ENCODE peak calls at places on chromosomes 11 and 22, in five cellular contexts. B is mesenchymal stem cell, R is right lobe of liver, L is OCI-LY7, S is cardiac muscle cell. W is an unnamed sample.

GRCh38 chr22:28151241-28151640 is 232.2 kb upstream of the PITPNB start:
- DNase-seq in B (peak; percentile 47), R (peak; percentile 33), L (no peak), S (no peak), W (no peak)

GRCh38 chr11:250740-251299 is 14.0 kb downstream of the PSMD13 start:
- DNase-seq in B (peak; percentile 68), R (peak; percentile 50), L (peak; percentile 60), S (peak; percentile 71), W (peak; percentile 84)

GRCh38 chr11:120384476-120384875 is 48.3 kb downstream of the ARHGEF12 start:
- DNase-seq in B (no peak), R (no peak), L (no peak), S (no peak), W (no peak)

GRCh38 chr11:75189911-75190310 is 39.0 kb downstream of the SLCO2B1 start:
- DNase-seq in B (no peak), R (no peak), L (no peak), S (no peak), W (no peak)

GRCh38 chr11:70559516-70559915 is 161.2 kb downstream of the CTTN start:
- DNase-seq in B (no peak), R (no peak), L (no peak), S (no peak), W (no peak)

GRCh38 chr22:49365191-49365837 is 462.4 kb downstream of the BRD1 start:
- DNase-seq in B (no peak), R (no peak), L (no peak), S (no peak), W (no peak)

GRCh38 chr11:119935341-119935925 is 202.5 kb downstream of the TRIM29 start:
- DNase-seq in B (no peak), R (no peak), L (no peak), S (no peak), W (no peak)

GRCh38 chr22:31329029-31329428 is 17.1 kb downstream of the PATZ1 start:
- DNase-seq in B (peak; percentile 49), R (no peak), L (no peak), S (no peak), W (no peak)

GRCh38 chr11:60164550-60165075 is 18.3 kb downstream of the MS4A6A start:
- DNase-seq in B (no peak), R (no peak), L (no peak), S (no peak), W (no peak)

GRCh38 chr22:23359583-23360123 is 179.3 kb downstream of the BCR start:
- DNase-seq in B (no peak), R (no peak), L (no peak), S (no peak), W (no peak)

GRCh38 chr11:121270286-121270685 is 22.3 kb upstream of the SC5D start:
- DNase-seq in B (no peak), R (no peak), L (no peak), S (no peak), W (no peak)

GRCh38 chr22:38067028-38067415 is 9.8 kb downstream of the PICK1 start:
- DNase-seq in B (no peak), R (no peak), L (no peak), S (no peak), W (no peak)

GRCh38 chr11:111378773-111379499 is at the start of gene POU2AF1:
- DNase-seq in B (no peak), R (no peak), L (peak; percentile 95), S (no peak), W (peak; percentile 100)

GRCh38 chr22:49720279-49720959 is 107.3 kb downstream of the BRD1 start:
- DNase-seq in B (no peak), R (no peak), L (no peak), S (no peak), W (no peak)

GRCh38 chr11:76672431-76673163 is 2.0 kb upstream of the LRRC32 start:
- DNase-seq in B (no peak), R (no peak), L (peak; percentile 97), S (no peak), W (peak; percentile 93)

GRCh38 chr11:18731949-18732821 is 6.2 kb upstream of the IGSF22 start:
- DNase-seq in B (peak; percentile 47), R (peak; percentile 48), L (peak; percentile 67), S (peak; percentile 53), W (peak; percentile 82)

GRCh38 chr11:133153031-133153430 is 379.3 kb downstream of the OPCML start:
- DNase-seq in B (no peak), R (no peak), L (no peak), S (no peak), W (no peak)

GRCh38 chr22:41565403-41566054 is 4.7 kb downstream of the CSDC2 start:
- DNase-seq in B (peak; percentile 89), R (no peak), L (no peak), S (no peak), W (peak; percentile 56)

GRCh38 chr11:56842829-56843794 is 94.6 kb upstream of the OR9G4 start:
- DNase-seq in B (no peak), R (no peak), L (no peak), S (no peak), W (no peak)

GRCh38 chr11:12705874-12706273 is 31.7 kb downstream of the TEAD1 start:
- DNase-seq in B (no peak), R (no peak), L (no peak), S (no peak), W (no peak)

GRCh38 chr11:19101803-19102520 is 15.0 kb upstream of the ZDHHC13 start:
- DNase-seq in B (peak; percentile 25), R (no peak), L (no peak), S (no peak), W (no peak)

GRCh38 chr11:6474423-6474792 is 667 bp upstream of the TRIM3 start:
- DNase-seq in B (no peak), R (no peak), L (no peak), S (no peak), W (no peak)

GRCh38 chr11:6475936-6476335 is 2.2 kb upstream of the TRIM3 start:
- DNase-seq in B (peak; percentile 17), R (no peak), L (no peak), S (no peak), W (no peak)

GRCh38 chr11:6473481-6474422 is at the start of gene TRIM3:
- DNase-seq in B (peak; percentile 90), R (peak; percentile 97), L (peak; percentile 81), S (peak; percentile 93), W (peak; percentile 89)

GRCh38 chr11:6476571-6476970 is 2.8 kb upstream of the TRIM3 start:
- DNase-seq in B (no peak), R (no peak), L (no peak), S (no peak), W (no peak)

DNA sequence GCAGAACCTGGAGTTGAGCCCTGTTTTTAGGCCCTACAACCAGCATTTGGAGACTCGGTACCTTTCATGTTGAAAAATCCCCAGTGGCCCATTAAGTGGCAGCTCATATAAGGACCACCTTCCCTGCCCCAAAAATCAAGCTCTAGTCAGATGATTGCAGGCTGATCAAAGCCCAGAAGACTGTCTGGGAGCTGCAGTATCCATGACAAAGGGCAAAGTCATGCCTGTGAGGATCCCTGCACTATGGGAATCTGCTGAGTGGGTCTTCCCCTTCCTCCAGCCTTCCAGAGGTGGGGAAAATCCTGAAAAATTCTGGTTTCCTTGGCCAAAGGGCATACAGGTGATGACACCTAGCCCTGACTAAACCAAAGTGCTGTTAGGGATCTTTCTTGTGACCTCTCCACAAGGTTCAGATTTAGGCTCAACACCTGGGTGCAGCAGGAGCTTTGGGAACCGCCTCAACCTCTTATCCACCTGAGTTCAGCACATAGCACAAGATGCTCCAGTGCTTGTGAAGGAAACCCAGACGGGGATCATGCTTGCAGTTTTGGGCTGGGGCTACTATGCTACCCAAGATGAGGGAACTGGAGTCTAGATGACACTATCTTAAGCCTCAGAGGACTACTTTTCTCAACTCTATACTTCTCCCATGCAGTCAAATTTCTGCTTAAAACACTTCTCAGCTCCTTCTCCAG is 1.2 kb upstream of the TRIM3 start:
- DNase-seq in B (peak; percentile 16), R (no peak), L (no peak), S (no peak), W (peak; percentile 53)
- H3K27ac ChIP-seq in B (peak overlapping the region; percentile 12), R (no peak overlapping the region), L (no peak overlapping the region), S (peak overlapping the region; percentile 88), W (no peak overlapping the region)

GRCh38 chr22:36208162-36208765 is 6.7 kb upstream of the APOL4 start:
- DNase-seq in B (no peak), R (no peak), L (no peak), S (no peak), W (no peak)

GRCh38 chr22:36204001-36204640 is 2.5 kb upstream of the APOL4 start:
- DNase-seq in B (no peak), R (no peak), L (no peak), S (no peak), W (no peak)

GRCh38 chr22:36204641-36205032 is 3.0 kb upstream of the APOL4 start:
- DNase-seq in B (no peak), R (no peak), L (no peak), S (peak; percentile 15), W (no peak)

GRCh38 chr22:36208934-36209333 is 7.3 kb upstream of the APOL4 start:
- DNase-seq in B (no peak), R (no peak), L (no peak), S (no peak), W (no peak)

GRCh38 chr22:36206255-36206654 is 4.6 kb upstream of the APOL4 start:
- DNase-seq in B (no peak), R (no peak), L (no peak), S (no peak), W (no peak)
- H3K4me1 ChIP-seq in B (peaks cover 1% of the 10 kb centered on the region), R (no peaks in the 10 kb centered on the region), L (peaks cover 3% of the 10 kb centered on the region), S (no peaks in the 10 kb centered on the region), W (peaks cover 17% of the 10 kb centered on the region)

GRCh38 chr22:47486569-47487312 is 724.3 kb downstream of the TBC1D22A start:
- DNase-seq in B (no peak), R (no peak), L (no peak), S (no peak), W (no peak)

DNA sequence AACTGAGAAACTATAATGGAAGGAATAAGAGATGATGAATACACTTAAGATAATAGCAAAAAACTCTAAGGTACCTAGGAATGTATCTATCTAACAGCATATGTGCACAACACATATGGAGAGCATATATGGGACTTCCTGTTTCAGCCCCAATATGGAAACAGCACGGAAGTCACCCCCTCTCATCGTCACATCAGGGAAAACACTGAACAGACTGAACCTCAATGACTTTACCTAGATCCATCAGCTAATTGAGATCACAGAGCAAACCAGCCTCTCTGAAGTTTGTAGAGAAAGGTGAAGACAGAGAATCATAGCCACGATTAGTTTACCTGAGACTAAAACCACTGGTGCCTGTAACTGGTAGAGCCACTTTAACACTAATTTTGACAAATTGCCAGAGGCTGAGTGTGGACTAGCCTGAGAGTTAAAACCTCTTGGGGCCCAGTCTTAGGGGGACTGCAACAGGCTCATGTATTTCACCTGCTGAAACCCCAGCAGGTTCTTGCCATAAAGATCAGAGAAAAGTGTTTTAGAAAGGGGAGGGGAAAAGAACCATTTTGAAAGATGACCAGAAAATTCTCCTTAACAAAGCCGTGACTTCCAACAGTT is 722.6 kb downstream of the TBC1D22A start:
- DNase-seq in B (no peak), R (no peak), L (peak; percentile 2), S (no peak), W (no peak)
- H3K27ac ChIP-seq in B (no peak overlapping the region), R (no peak overlapping the region), L (no peak overlapping the region), S (no peak overlapping the region), W (no peak overlapping the region)

GRCh38 chr11:33713162-33713913 is 12.7 kb upstream of the C11orf91 start:
- DNase-seq in B (no peak), R (no peak), L (no peak), S (no peak), W (no peak)

GRCh38 chr11:33709471-33709870 is 8.8 kb upstream of the C11orf91 start:
- DNase-seq in B (no peak), R (no peak), L (no peak), S (no peak), W (no peak)

GRCh38 chr11:33716236-33716635 is 15.6 kb upstream of the C11orf91 start:
- DNase-seq in B (no peak), R (no peak), L (peak; percentile 36), S (no peak), W (peak; percentile 69)

GRCh38 chr11:33712436-33712835 is 11.8 kb upstream of the C11orf91 start:
- DNase-seq in B (no peak), R (no peak), L (no peak), S (no peak), W (no peak)

GRCh38 chr11:33713914-33714398 is 13.3 kb upstream of the C11orf91 start:
- DNase-seq in B (no peak), R (no peak), L (no peak), S (peak; percentile 36), W (no peak)
- H3K4me1 ChIP-seq in B (no peaks in the 10 kb centered on the region), R (no peaks in the 10 kb centered on the region), L (no peaks in the 10 kb centered on the region), S (peaks cover 21% of the 10 kb centered on the region), W (no peaks in the 10 kb centered on the region)

W was measured in Karpas-422.